ENCODE peak calls at places on chromosomes 11 and 22, in ten cellular contexts. X is NB4, W is tibial artery, J is GM06990, F is pancreas, C is foreskin fibroblast, R is HFF-Myc, D is stomach, Y is vagina, S is fibroblast of the aortic adventitia. E is an unnamed sample.

GRCh38 chr11:614583-615452 is 932 bp downstream of the IRF7 start:
- DNase-seq in R (no peak), F (peak; percentile 76), Y (no peak), C (no peak), W (no peak), S (no peak), D (peak; percentile 79), J (peak; percentile 57), X (no peak), E (no peak)

GRCh38 chr11:1841511-1842148 is 2.8 kb downstream of the TNNI2 start:
- DNase-seq in S (no peak), W (no peak), D (no peak), X (no peak), R (no peak), C (no peak), F (peak; percentile 79), J (peak; percentile 9), Y (no peak), E (no peak)

GRCh38 chr11:93921695-93922468 is 71.5 kb upstream of the VSTM5 start:
- DNase-seq in Y (no peak), J (peak; percentile 7), F (no peak), W (no peak), C (peak; percentile 79), R (peak; percentile 52), S (peak; percentile 85), X (peak; percentile 72), D (peak; percentile 48), E (peak; percentile 34)

GRCh38 chr22:50190182-50190951 is 4.7 kb downstream of the TRABD start:
- DNase-seq in W (peak; percentile 56), J (peak; percentile 93), R (no peak), D (peak; percentile 88), F (peak; percentile 95), C (peak; percentile 78), S (peak; percentile 59), X (peak; percentile 91), Y (no peak), E (no peak)

GRCh38 chr22:24583221-24583971 is 9.5 kb downstream of the LRRC75B start:
- DNase-seq in D (no peak), X (no peak), W (no peak), S (peak; percentile 83), Y (no peak), C (no peak), F (no peak), J (no peak), R (no peak), E (no peak)

GRCh38 chr11:102676086-102676485 is 29.5 kb downstream of the MMP27 start:
- DNase-seq in R (no peak), F (no peak), C (no peak), X (no peak), Y (no peak), S (no peak), W (no peak), D (no peak), J (no peak), E (no peak)

GRCh38 chr11:2612884-2613571 is 86.8 kb downstream of the KCNQ1OT1 start:
- DNase-seq in J (no peak), C (no peak), F (no peak), S (no peak), Y (no peak), X (no peak), R (no peak), W (no peak), D (no peak), E (no peak)

GRCh38 chr11:83257638-83258229 is 28.4 kb downstream of the CCDC90B start:
- DNase-seq in J (no peak), S (peak; percentile 78), F (no peak), D (no peak), R (peak; percentile 38), W (no peak), X (no peak), C (peak; percentile 90), Y (no peak), E (peak; percentile 76)

GRCh38 chr22:30628491-30628890 is 7.1 kb upstream of the SLC35E4 start:
- DNase-seq in R (no peak), D (no peak), Y (no peak), S (no peak), F (peak; percentile 8), X (no peak), J (no peak), C (no peak), W (no peak), E (no peak)

GRCh38 chr22:20001082-20001638 is 15.5 kb downstream of the ARVCF start:
- DNase-seq in J (no peak), R (no peak), S (no peak), D (no peak), W (no peak), F (peak; percentile 25), Y (no peak), C (no peak), X (peak; percentile 19), E (no peak)

GRCh38 chr22:31488988-31489617 is 539 bp downstream of the EIF4ENIF1 start:
- DNase-seq in D (peak; percentile 36), R (no peak), F (peak; percentile 77), J (peak; percentile 51), Y (no peak), X (peak; percentile 60), W (peak; percentile 22), C (peak; percentile 56), S (peak; percentile 11), E (peak; percentile 9)

GRCh38 chr11:95245038-95245437 is 14.0 kb upstream of the SESN3 start:
- DNase-seq in C (peak; percentile 67), J (no peak), W (no peak), R (no peak), Y (no peak), S (peak; percentile 94), F (no peak), X (no peak), D (no peak), E (peak; percentile 45)

GRCh38 chr11:95254139-95254704 is 23.2 kb upstream of the SESN3 start:
- DNase-seq in F (no peak), J (peak; percentile 76), W (peak; percentile 87), R (peak; percentile 87), S (peak; percentile 92), D (peak; percentile 73), C (peak; percentile 93), X (peak; percentile 97), Y (no peak), E (peak; percentile 92)

GRCh38 chr11:95243658-95244057 is 12.7 kb upstream of the SESN3 start:
- DNase-seq in W (no peak), S (no peak), C (no peak), D (no peak), R (no peak), Y (no peak), F (no peak), X (no peak), J (no peak), E (no peak)

GRCh38 chr11:95247883-95248282 is 16.9 kb upstream of the SESN3 start:
- DNase-seq in X (no peak), D (no peak), Y (no peak), F (no peak), C (no peak), J (no peak), W (no peak), R (no peak), S (no peak), E (no peak)

DNA sequence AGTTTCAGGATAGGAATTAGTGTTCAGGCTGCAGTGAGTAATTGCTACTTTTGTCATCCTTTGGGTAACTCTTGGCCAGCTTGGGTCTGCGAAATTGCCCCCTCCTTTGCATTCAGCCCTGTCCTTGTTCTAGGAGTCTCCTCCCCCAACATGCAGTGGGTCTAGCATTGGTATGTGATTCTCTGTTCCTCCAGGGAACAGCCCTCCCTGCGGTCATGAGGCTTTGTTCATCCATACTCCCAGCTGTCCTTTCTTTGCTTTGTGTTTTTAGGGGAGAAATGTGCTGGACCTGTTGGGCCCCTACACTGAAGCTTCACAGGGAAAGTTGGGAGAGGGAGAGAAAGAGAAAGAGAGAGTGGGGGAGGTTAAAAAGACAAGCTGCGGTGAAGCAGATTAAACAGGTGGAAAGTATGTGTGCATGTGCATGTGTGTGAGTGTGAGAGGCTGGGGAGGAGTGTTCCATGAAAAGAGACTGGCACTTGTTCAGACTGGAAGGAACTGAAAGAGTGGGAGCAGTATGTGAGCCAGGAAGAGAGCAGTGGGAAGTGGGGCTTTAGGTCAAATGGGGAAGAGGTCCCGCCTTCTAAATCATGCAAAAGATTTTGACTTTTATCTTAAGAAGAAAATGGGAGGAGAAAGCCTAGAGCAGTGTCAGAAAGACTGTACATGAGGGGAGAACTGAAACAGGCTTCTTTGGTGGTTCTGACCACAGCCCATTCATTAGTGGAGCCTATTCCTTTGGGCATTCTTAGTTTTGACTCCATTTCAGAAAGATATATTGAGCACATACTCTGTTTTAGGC is 17.9 kb upstream of the SESN3 start:
- DNase-seq in Y (no peak), D (no peak), R (no peak), F (no peak), J (peak; percentile 75), X (no peak), S (no peak), C (no peak), W (no peak), E (no peak)
- H3K4me3 ChIP-seq in Y (no peak overlapping the region), D (no peak overlapping the region), R (no peak overlapping the region), F (no peak overlapping the region), J (no peak overlapping the region), X (no peak overlapping the region), S (no peak overlapping the region), C (no peak overlapping the region), W (no peak overlapping the region), E (no peak overlapping the region)

DNA sequence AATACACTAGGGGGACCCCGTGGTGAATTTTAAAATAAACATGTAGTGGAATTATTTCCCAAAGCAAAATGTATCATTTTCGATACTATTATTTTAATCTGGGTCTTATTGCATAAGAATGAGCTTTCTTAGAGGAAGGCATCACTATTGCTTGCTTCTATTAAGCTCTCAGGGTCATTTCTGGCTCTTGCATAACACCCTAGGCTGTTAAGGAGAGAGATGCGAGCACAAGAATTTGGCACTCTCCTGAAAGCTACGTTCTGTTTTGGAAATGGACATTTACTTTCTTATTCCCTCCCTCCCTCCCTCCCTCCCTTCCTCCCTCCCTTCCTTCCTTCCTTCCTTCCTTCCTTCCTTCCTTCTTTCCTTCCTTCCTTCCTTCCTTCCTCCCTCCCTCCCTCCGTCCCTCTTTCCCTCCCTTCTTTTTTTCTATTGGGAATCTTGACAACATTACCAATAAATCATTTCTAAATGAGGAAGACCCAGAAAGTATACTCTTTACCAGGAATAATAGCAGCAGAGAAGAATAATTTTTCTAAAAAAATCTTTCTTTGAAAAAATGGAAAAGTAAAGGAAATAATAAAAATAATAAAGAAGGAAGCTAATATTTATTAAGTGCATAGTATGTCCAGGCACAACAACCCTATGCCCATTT is 83.6 kb upstream of the BDNF start:
- DNase-seq in F (no peak), X (peak; percentile 2), D (no peak), J (no peak), S (peak; percentile 66), R (no peak), Y (no peak), C (peak; percentile 2), W (no peak), E (no peak)
- TF ChIP-seq CTCF in F (no peak), X (no peak), D (no peak), J (no peak), S (no peak), R (no peak), Y (no peak), C (no peak), W (no peak), E (no peak)

GRCh38 chr22:36378080-36378788 is 9.5 kb downstream of the MYH9 start:
- DNase-seq in S (no peak), C (no peak), R (no peak), W (no peak), D (no peak), J (no peak), Y (no peak), X (no peak), F (no peak), E (no peak)
- H3K4me3 ChIP-seq in S (no peak overlapping the region), C (no peak overlapping the region), R (no peak overlapping the region), W (peak overlapping the region; percentile 41), D (no peak overlapping the region), J (no peak overlapping the region), Y (no peak overlapping the region), X (no peak overlapping the region), F (no peak overlapping the region), E (no peak overlapping the region)

GRCh38 chr22:22536916-22537315 is 16.8 kb upstream of the ZNF280A start:
- DNase-seq in D (no peak), J (no peak), F (no peak), R (no peak), X (no peak), W (no peak), C (no peak), S (no peak), Y (no peak), E (no peak)
- TF ChIP-seq CTCF in D (no peak), J (no peak), F (no peak), R (no peak), X (no peak), W (no peak), C (no peak), S (no peak), Y (no peak), E (no peak)